ENCODE peak calls at places on chromosomes 12 and 14, in four cellular contexts. One of them, this sample, is unnamed.

GRCh38 chr12:11727133-11727664 is 77.7 kb downstream of the ETV6 start:
- DNase-seq in heart left ventricle: no peak
- DNase-seq in fibroblast of lung: no peak
- DNase-seq in HCT116: no peak
- DNase-seq in this sample: no peak

GRCh38 chr12:132109741-132110140 is 34.4 kb downstream of the DDX51 start:
- DNase-seq in heart left ventricle: no peak
- DNase-seq in fibroblast of lung: no peak
- DNase-seq in HCT116: no peak
- DNase-seq in this sample: no peak

GRCh38 chr12:49866859-49867579 is 24.1 kb upstream of the BCDIN3D start:
- DNase-seq in heart left ventricle: peak; percentile 72
- DNase-seq in fibroblast of lung: peak; percentile 51
- DNase-seq in HCT116: peak; percentile 52
- DNase-seq in this sample: peak; percentile 79

GRCh38 chr12:79927772-79928474 is 7.0 kb downstream of the PPP1R12A start:
- DNase-seq in heart left ventricle: no peak
- DNase-seq in fibroblast of lung: no peak
- DNase-seq in HCT116: no peak
- DNase-seq in this sample: no peak

GRCh38 chr14:90419200-90419599 is 22.4 kb downstream of the CALM1 start:
- DNase-seq in heart left ventricle: peak; percentile 89
- DNase-seq in fibroblast of lung: peak; percentile 93
- DNase-seq in HCT116: peak; percentile 47
- DNase-seq in this sample: peak; percentile 60

GRCh38 chr14:99174920-99175319 is 97.1 kb downstream of the BCL11B start:
- DNase-seq in heart left ventricle: no peak
- DNase-seq in fibroblast of lung: no peak
- DNase-seq in HCT116: no peak
- DNase-seq in this sample: no peak

GRCh38 chr12:128245890-128246289 is 21.1 kb upstream of the TMEM132C start:
- DNase-seq in heart left ventricle: no peak
- DNase-seq in fibroblast of lung: no peak
- DNase-seq in HCT116: no peak
- DNase-seq in this sample: no peak

GRCh38 chr12:106251636-106252035 is 3.8 kb upstream of the CKAP4 start:
- DNase-seq in heart left ventricle: no peak
- DNase-seq in fibroblast of lung: no peak
- DNase-seq in HCT116: no peak
- DNase-seq in this sample: no peak

GRCh38 chr12:4037747-4038312 is 164.6 kb upstream of the PARP11 start:
- DNase-seq in heart left ventricle: no peak
- DNase-seq in fibroblast of lung: peak; percentile 68
- DNase-seq in HCT116: no peak
- DNase-seq in this sample: peak; percentile 46

GRCh38 chr14:59566725-59567124 is 9.9 kb downstream of the CCDC175 start:
- DNase-seq in heart left ventricle: no peak
- DNase-seq in fibroblast of lung: no peak
- DNase-seq in HCT116: no peak
- DNase-seq in this sample: no peak

GRCh38 chr14:94110552-94111181 is at the start of gene IFI27:
- DNase-seq in heart left ventricle: peak; percentile 79
- DNase-seq in fibroblast of lung: peak; percentile 77
- DNase-seq in HCT116: no peak
- DNase-seq in this sample: peak; percentile 81

GRCh38 chr14:58501214-58501816 is 73.8 kb downstream of the KIAA0586 start:
- DNase-seq in heart left ventricle: no peak
- DNase-seq in fibroblast of lung: peak; percentile 90
- DNase-seq in HCT116: peak; percentile 54
- DNase-seq in this sample: no peak

GRCh38 chr14:63901434-63902085 is 48.8 kb downstream of the SYNE2 start:
- DNase-seq in heart left ventricle: no peak
- DNase-seq in fibroblast of lung: peak; percentile 90
- DNase-seq in HCT116: no peak
- DNase-seq in this sample: no peak

GRCh38 chr14:28756896-28757570 is 9.6 kb upstream of the FOXG1 start:
- DNase-seq in heart left ventricle: no peak
- DNase-seq in fibroblast of lung: peak; percentile 70
- DNase-seq in HCT116: no peak
- DNase-seq in this sample: no peak

GRCh38 chr14:29462271-29462670 is 465.4 kb downstream of the PRKD1 start:
- DNase-seq in heart left ventricle: no peak
- DNase-seq in fibroblast of lung: no peak
- DNase-seq in HCT116: no peak
- DNase-seq in this sample: no peak

GRCh38 chr14:103224996-103225874 is 102.0 kb downstream of the TNFAIP2 start:
- DNase-seq in heart left ventricle: no peak
- DNase-seq in fibroblast of lung: peak; percentile 34
- DNase-seq in HCT116: no peak
- DNase-seq in this sample: no peak

GRCh38 chr14:59751578-59751977 is 119.0 kb downstream of the RTN1 start:
- DNase-seq in heart left ventricle: no peak
- DNase-seq in fibroblast of lung: no peak
- DNase-seq in HCT116: no peak
- DNase-seq in this sample: no peak

GRCh38 chr14:55356913-55357312 is 54.7 kb downstream of the ATG14 start:
- DNase-seq in heart left ventricle: no peak
- DNase-seq in fibroblast of lung: no peak
- DNase-seq in HCT116: no peak
- DNase-seq in this sample: no peak

GRCh38 chr14:61930101-61930857 is 168.1 kb downstream of the SNAPC1 start:
- DNase-seq in heart left ventricle: no peak
- DNase-seq in fibroblast of lung: no peak
- DNase-seq in HCT116: no peak
- DNase-seq in this sample: no peak

GRCh38 chr12:42090899-42091298 is 53.8 kb downstream of the GXYLT1 start:
- DNase-seq in heart left ventricle: no peak
- DNase-seq in fibroblast of lung: peak; percentile 62
- DNase-seq in HCT116: no peak
- DNase-seq in this sample: no peak

GRCh38 chr14:100323121-100323941 is at the start of gene SLC25A47:
- DNase-seq in heart left ventricle: no peak
- DNase-seq in fibroblast of lung: no peak
- DNase-seq in HCT116: no peak
- DNase-seq in this sample: no peak

GRCh38 chr14:92754956-92755355 is 6.5 kb upstream of the LGMN start:
- DNase-seq in heart left ventricle: no peak
- DNase-seq in fibroblast of lung: no peak
- DNase-seq in HCT116: no peak
- DNase-seq in this sample: no peak

GRCh38 chr14:78228702-78229327 is 58.6 kb downstream of the NRXN3 start:
- DNase-seq in heart left ventricle: no peak
- DNase-seq in fibroblast of lung: no peak
- DNase-seq in HCT116: no peak
- DNase-seq in this sample: no peak

GRCh38 chr14:56199095-56199975 is 81.1 kb downstream of the PELI2 start:
- DNase-seq in heart left ventricle: peak; percentile 43
- DNase-seq in fibroblast of lung: peak; percentile 99
- DNase-seq in HCT116: no peak
- DNase-seq in this sample: no peak

GRCh38 chr12:38921025-38921677 is 15.8 kb upstream of the CPNE8 start:
- DNase-seq in heart left ventricle: peak; percentile 38
- DNase-seq in fibroblast of lung: no peak
- DNase-seq in HCT116: peak; percentile 69
- DNase-seq in this sample: peak; percentile 56

GRCh38 chr14:26385302-26385701 is 212.5 kb downstream of the NOVA1 start:
- DNase-seq in heart left ventricle: no peak
- DNase-seq in fibroblast of lung: no peak
- DNase-seq in HCT116: no peak
- DNase-seq in this sample: no peak

GRCh38 chr14:99069946-99070345 is 202.1 kb downstream of the BCL11B start:
- DNase-seq in heart left ventricle: no peak
- DNase-seq in fibroblast of lung: no peak
- DNase-seq in HCT116: no peak
- DNase-seq in this sample: no peak

GRCh38 chr14:64970776-64971451 is 1.2 kb downstream of the RAB15 start:
- DNase-seq in heart left ventricle: no peak
- DNase-seq in fibroblast of lung: no peak
- DNase-seq in HCT116: no peak
- DNase-seq in this sample: peak; percentile 24

GRCh38 chr12:58309806-58310205 is 368.4 kb downstream of the ATP23 start:
- DNase-seq in heart left ventricle: no peak
- DNase-seq in fibroblast of lung: no peak
- DNase-seq in HCT116: no peak
- DNase-seq in this sample: no peak

GRCh38 chr12:8834230-8834629 is 11.8 kb downstream of the A2ML1 start:
- DNase-seq in heart left ventricle: no peak
- DNase-seq in fibroblast of lung: no peak
- DNase-seq in HCT116: no peak
- DNase-seq in this sample: no peak

GRCh38 chr14:106395460-106396050 is 869.2 kb downstream of the TMEM121 start:
- DNase-seq in heart left ventricle: no peak
- DNase-seq in fibroblast of lung: no peak
- DNase-seq in HCT116: no peak
- DNase-seq in this sample: no peak

GRCh38 chr14:106393742-106394141 is 867.4 kb downstream of the TMEM121 start:
- DNase-seq in heart left ventricle: no peak
- DNase-seq in fibroblast of lung: no peak
- DNase-seq in HCT116: no peak
- DNase-seq in this sample: no peak

GRCh38 chr14:106390947-106391346 is 864.6 kb downstream of the TMEM121 start:
- DNase-seq in heart left ventricle: no peak
- DNase-seq in fibroblast of lung: no peak
- DNase-seq in HCT116: no peak
- DNase-seq in this sample: no peak

DNA sequence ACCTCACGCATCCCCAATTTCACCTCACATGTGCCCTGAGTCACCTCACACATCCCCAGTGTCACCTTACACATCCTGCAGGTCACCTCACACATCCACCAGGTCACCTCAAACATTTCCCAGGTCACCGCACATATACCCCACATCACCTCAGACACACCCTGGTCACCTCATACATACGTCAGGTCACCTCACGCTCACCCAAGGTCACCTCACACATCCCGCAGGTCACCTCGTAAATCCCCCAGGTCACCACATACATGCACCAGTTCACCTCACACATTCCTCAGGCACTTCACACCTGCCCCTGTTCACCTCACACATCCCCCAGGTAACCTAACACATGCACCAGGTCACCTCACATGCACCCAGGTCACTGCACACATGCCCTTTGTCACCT is 864.0 kb downstream of the TMEM121 start:
- DNase-seq in heart left ventricle: no peak
- DNase-seq in fibroblast of lung: no peak
- DNase-seq in HCT116: no peak
- DNase-seq in this sample: no peak
- H3K27me3 ChIP-seq in heart left ventricle: peaks cover 6% of the 10 kb centered on the region
- H3K27me3 ChIP-seq in fibroblast of lung: no peaks in the 10 kb centered on the region
- H3K27me3 ChIP-seq in HCT116: no peaks in the 10 kb centered on the region
- H3K27me3 ChIP-seq in this sample: no peaks in the 10 kb centered on the region

GRCh38 chr12:130164216-130164542 is 1.9 kb downstream of the FZD10 start:
- DNase-seq in heart left ventricle: no peak
- DNase-seq in fibroblast of lung: no peak
- DNase-seq in HCT116: no peak
- DNase-seq in this sample: no peak

GRCh38 chr12:130163461-130164215 is 1.4 kb downstream of the FZD10 start:
- DNase-seq in heart left ventricle: no peak
- DNase-seq in fibroblast of lung: no peak
- DNase-seq in HCT116: no peak
- DNase-seq in this sample: no peak

GRCh38 chr12:130162771-130163460 is 652 bp downstream of the FZD10 start:
- DNase-seq in heart left ventricle: no peak
- DNase-seq in fibroblast of lung: no peak
- DNase-seq in HCT116: no peak
- DNase-seq in this sample: no peak

GRCh38 chr12:130166306-130166705 is 4.0 kb downstream of the FZD10 start:
- DNase-seq in heart left ventricle: no peak
- DNase-seq in fibroblast of lung: no peak
- DNase-seq in HCT116: no peak
- DNase-seq in this sample: no peak

DNA sequence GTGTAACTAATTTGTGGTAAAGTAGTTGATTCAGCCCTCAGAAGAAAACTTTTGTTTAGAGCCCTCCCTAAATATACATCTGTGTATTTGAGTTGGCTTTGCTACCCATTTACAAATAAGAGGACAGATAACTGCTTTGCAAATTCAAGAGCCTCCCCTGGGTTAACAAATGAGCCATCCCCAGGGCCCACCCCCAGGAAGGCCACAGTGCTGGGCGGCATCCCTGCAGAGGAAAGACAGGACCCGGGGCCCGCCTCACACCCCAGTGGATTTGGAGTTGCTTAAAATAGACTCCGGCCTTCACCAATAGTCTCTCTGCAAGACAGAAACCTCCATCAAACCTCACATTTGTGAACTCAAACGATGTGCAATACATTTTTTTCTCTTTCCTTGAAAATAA is 2.7 kb downstream of the FZD10 start:
- DNase-seq in heart left ventricle: no peak
- DNase-seq in fibroblast of lung: no peak
- DNase-seq in HCT116: no peak
- DNase-seq in this sample: no peak
- H3K27me3 ChIP-seq in heart left ventricle: peaks cover 68% of the 10 kb centered on the region
- H3K27me3 ChIP-seq in fibroblast of lung: no peaks in the 10 kb centered on the region
- H3K27me3 ChIP-seq in HCT116: no peaks in the 10 kb centered on the region
- H3K27me3 ChIP-seq in this sample: peaks cover 73% of the 10 kb centered on the region

DNA sequence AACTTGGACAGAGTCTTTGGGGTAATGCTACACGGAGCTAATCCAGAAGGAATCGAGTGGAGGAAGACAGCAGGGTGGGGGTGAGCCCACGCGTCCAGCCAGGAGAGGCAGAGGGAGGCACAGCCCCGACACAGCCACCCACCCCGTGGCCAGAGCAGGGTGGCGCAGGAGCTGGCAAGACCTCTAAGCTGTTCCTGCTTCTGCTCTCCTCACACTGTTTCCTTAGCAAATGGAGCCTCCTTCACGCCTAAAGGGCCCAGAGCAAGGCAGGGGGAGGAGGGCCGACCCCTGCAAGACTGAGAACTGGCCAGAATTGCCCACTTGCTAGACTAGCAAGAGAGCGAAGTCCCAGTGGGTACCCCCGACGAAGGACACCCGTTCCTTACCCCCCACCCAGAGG is 91.5 kb downstream of the FBXL14 start:
- DNase-seq in heart left ventricle: no peak
- DNase-seq in fibroblast of lung: no peak
- DNase-seq in HCT116: no peak
- DNase-seq in this sample: no peak
- H3K27me3 ChIP-seq in heart left ventricle: no peaks in the 10 kb centered on the region
- H3K27me3 ChIP-seq in fibroblast of lung: no peaks in the 10 kb centered on the region
- H3K27me3 ChIP-seq in HCT116: no peaks in the 10 kb centered on the region
- H3K27me3 ChIP-seq in this sample: no peaks in the 10 kb centered on the region

GRCh38 chr12:124301084-124301654 is 6.3 kb downstream of the RFLNA start:
- DNase-seq in heart left ventricle: no peak
- DNase-seq in fibroblast of lung: no peak
- DNase-seq in HCT116: no peak
- DNase-seq in this sample: no peak

GRCh38 chr12:124304314-124304790 is 9.5 kb downstream of the RFLNA start:
- DNase-seq in heart left ventricle: no peak
- DNase-seq in fibroblast of lung: no peak
- DNase-seq in HCT116: no peak
- DNase-seq in this sample: no peak

GRCh38 chr12:124302241-124302806 is 7.4 kb downstream of the RFLNA start:
- DNase-seq in heart left ventricle: no peak
- DNase-seq in fibroblast of lung: no peak
- DNase-seq in HCT116: no peak
- DNase-seq in this sample: no peak

GRCh38 chr12:124303579-124304313 is 8.9 kb downstream of the RFLNA start:
- DNase-seq in heart left ventricle: no peak
- DNase-seq in fibroblast of lung: no peak
- DNase-seq in HCT116: no peak
- DNase-seq in this sample: no peak

GRCh38 chr12:124302807-124303578 is 8.1 kb downstream of the RFLNA start:
- DNase-seq in heart left ventricle: no peak
- DNase-seq in fibroblast of lung: no peak
- DNase-seq in HCT116: no peak
- DNase-seq in this sample: no peak
- H3K27me3 ChIP-seq in heart left ventricle: no peaks in the 10 kb centered on the region
- H3K27me3 ChIP-seq in fibroblast of lung: no peaks in the 10 kb centered on the region
- H3K27me3 ChIP-seq in HCT116: no peaks in the 10 kb centered on the region
- H3K27me3 ChIP-seq in this sample: peaks cover 5% of the 10 kb centered on the region

This sample was measured in transverse colon.